ENCODE peak calls at places on chromosomes 11 and 22, in seven cellular contexts. W is mesenchymal stem cell; Y is heart right ventricle; L is CD4-positive, CD25-positive, alpha-beta regulatory T cell; Q is left ventricle myocardium inferior; B is SJSA1; D is right lobe of liver. O is an unnamed sample. For H3K36me3, the result is how much of the 10 kb centered on the place peaks cover.

GRCh38 chr11:109914038-109914437 is 179.2 kb upstream of the ZC3H12C start:
- DNase-seq in D (no peak), L (no peak), Q (no peak), Y (no peak), B (no peak), W (no peak), O (no peak)

GRCh38 chr11:68942090-68942620 is 38.5 kb downstream of the IGHMBP2 start:
- DNase-seq in L (no peak), D (no peak), W (peak), Y (no peak), Q (no peak), B (no peak), O (no peak)

GRCh38 chr11:64870176-64870892 is 8.1 kb downstream of the EHD1 start:
- DNase-seq in Y (no peak), L (no peak), Q (no peak), D (no peak), B (peak), W (peak), O (no peak)

GRCh38 chr22:30404307-30404706 is 7.5 kb downstream of the SEC14L2 start:
- DNase-seq in D (peak), L (no peak), B (no peak), Q (no peak), W (no peak), Y (no peak), O (no peak)

GRCh38 chr11:12251651-12252560 is 125.5 kb upstream of the PARVA start:
- DNase-seq in Y (no peak), Q (no peak), B (no peak), W (no peak), D (no peak), L (no peak), O (no peak)

GRCh38 chr11:2202071-2202899 is 30.7 kb upstream of the TH start:
- DNase-seq in D (no peak), W (no peak), Y (no peak), L (no peak), Q (peak), B (no peak), O (peak)

GRCh38 chr11:13834463-13834862 is 128.1 kb upstream of the SPON1 start:
- DNase-seq in W (no peak), L (no peak), D (no peak), Q (no peak), B (no peak), Y (no peak), O (no peak)

GRCh38 chr11:2400761-2401435 is 348 bp downstream of the TSSC4 start:
- DNase-seq in D (no peak), W (peak), Q (no peak), L (no peak), Y (no peak), B (no peak), O (no peak)

GRCh38 chr11:120525285-120526085 is 13.9 kb downstream of the GRIK4 start:
- DNase-seq in B (no peak), Y (no peak), L (no peak), W (no peak), Q (no peak), D (no peak), O (no peak)

GRCh38 chr11:40393511-40393910 is 1065.9 kb downstream of the LRRC4C start:
- DNase-seq in Q (no peak), D (no peak), B (no peak), L (no peak), W (no peak), Y (no peak), O (no peak)

GRCh38 chr11:129853508-129854228 is 38.0 kb downstream of the TMEM45B start:
- DNase-seq in Q (no peak), W (peak), B (no peak), D (peak), Y (peak), L (peak), O (peak)

GRCh38 chr22:27135582-27135981 is 478.2 kb downstream of the MIAT start:
- DNase-seq in D (no peak), L (no peak), B (peak), Q (no peak), W (peak), Y (no peak), O (no peak)

GRCh38 chr11:2511421-2512369 is 66.9 kb downstream of the KCNQ1 start:
- DNase-seq in Y (peak), D (peak), W (no peak), B (peak), L (no peak), Q (peak), O (no peak)

GRCh38 chr22:49240472-49240871 is 587.2 kb downstream of the BRD1 start:
- DNase-seq in L (no peak), Q (no peak), Y (no peak), W (no peak), B (no peak), D (no peak), O (peak)

GRCh38 chr11:7416080-7416479 is 69.2 kb upstream of the OLFML1 start:
- DNase-seq in W (no peak), B (no peak), Y (no peak), D (no peak), L (no peak), Q (no peak), O (no peak)

GRCh38 chr11:7548659-7549283 is 35.0 kb downstream of the PPFIBP2 start:
- DNase-seq in W (no peak), D (peak), Q (no peak), Y (no peak), B (no peak), L (no peak), O (no peak)

GRCh38 chr11:5891216-5891800 is 1.7 kb upstream of the OR52E5 start:
- DNase-seq in B (no peak), L (no peak), D (no peak), W (peak), Y (no peak), Q (no peak), O (no peak)

GRCh38 chr11:109019342-109019936 is 354.6 kb downstream of the DDX10 start:
- DNase-seq in L (no peak), Y (no peak), D (no peak), W (no peak), B (no peak), Q (no peak), O (no peak)

GRCh38 chr11:62933775-62934495 is 12.8 kb upstream of the CHRM1 start:
- DNase-seq in Q (no peak), W (no peak), B (no peak), L (no peak), D (no peak), Y (no peak), O (no peak)

GRCh38 chr11:114059984-114060401 is 482 bp downstream of the ZBTB16 start:
- DNase-seq in W (peak), Q (peak), Y (peak), D (no peak), L (no peak), B (no peak), O (no peak)

GRCh38 chr11:86688398-86689179 is 16.2 kb upstream of the ME3 start:
- DNase-seq in W (peak), Y (no peak), Q (no peak), D (no peak), B (peak), L (no peak), O (no peak)

GRCh38 chr11:100823360-100823759 is 136.3 kb downstream of the ARHGAP42 start:
- DNase-seq in D (no peak), Y (no peak), B (no peak), Q (no peak), W (no peak), L (no peak), O (no peak)

GRCh38 chr22:44443641-44444235 is 54.3 kb downstream of the RTL6 start:
- DNase-seq in L (no peak), B (no peak), Q (no peak), W (no peak), Y (no peak), D (peak), O (no peak)

GRCh38 chr11:72235351-72236057 is 8.5 kb downstream of the PHOX2A start:
- DNase-seq in W (no peak), B (no peak), D (peak), Y (no peak), L (no peak), Q (no peak), O (no peak)

GRCh38 chr11:23897453-23898289 is 599.2 kb upstream of the LUZP2 start:
- DNase-seq in Q (no peak), B (peak), D (no peak), Y (no peak), W (peak), L (no peak), O (no peak)

GRCh38 chr11:70614034-70614681 is 215.8 kb downstream of the CTTN start:
- DNase-seq in D (no peak), Q (no peak), L (no peak), Y (no peak), W (no peak), B (no peak), O (no peak)

GRCh38 chr22:45844949-45845613 is 131.9 kb downstream of the WNT7B start:
- DNase-seq in B (peak), D (no peak), Y (no peak), Q (no peak), L (no peak), W (no peak), O (no peak)

GRCh38 chr11:59223611-59224010 is 10.9 kb upstream of the MPEG1 start:
- DNase-seq in Y (no peak), B (no peak), D (no peak), L (no peak), Q (no peak), W (no peak), O (no peak)

GRCh38 chr11:63660972-63661371 is 10.2 kb downstream of the ATL3 start:
- DNase-seq in W (no peak), Q (no peak), L (no peak), Y (no peak), D (no peak), B (no peak), O (no peak)

GRCh38 chr11:123558536-123559315 is 95.7 kb downstream of the SCN3B start:
- DNase-seq in D (no peak), Y (no peak), Q (no peak), B (peak), W (no peak), L (no peak), O (no peak)

GRCh38 chr11:37689951-37690350 is 1091.9 kb upstream of the RAG2 start:
- DNase-seq in D (no peak), Y (no peak), B (no peak), W (no peak), Q (no peak), L (no peak), O (no peak)

GRCh38 chr22:40183029-40183581 is 5.4 kb downstream of the TNRC6B start:
- DNase-seq in Y (no peak), Q (no peak), L (no peak), D (no peak), W (peak), B (peak), O (peak)

GRCh38 chr11:16787035-16787744 is 48.7 kb downstream of the C11orf58 start:
- DNase-seq in Q (no peak), L (no peak), Y (no peak), D (no peak), W (no peak), B (no peak), O (no peak)

GRCh38 chr22:24952837-24953293 is 349 bp downstream of the KIAA1671 start:
- DNase-seq in W (peak), D (peak), Y (peak), B (no peak), L (no peak), Q (peak), O (peak)

GRCh38 chr22:50018608-50019291 is 6.2 kb upstream of the IL17REL start:
- DNase-seq in Y (no peak), W (no peak), L (no peak), Q (no peak), B (no peak), D (no peak), O (no peak)

GRCh38 chr22:44539467-44540063 is 41.5 kb upstream of the RTL6 start:
- DNase-seq in W (no peak), Y (no peak), Q (no peak), D (peak), L (no peak), B (no peak), O (no peak)

GRCh38 chr11:67027483-67027930 is 4.6 kb downstream of the SYT12 start:
- DNase-seq in Q (no peak), W (no peak), D (peak), Y (no peak), L (no peak), B (no peak), O (peak)

GRCh38 chr22:45599836-45600577 is 71.6 kb upstream of the ATXN10 start:
- DNase-seq in D (no peak), W (no peak), L (no peak), Y (no peak), B (no peak), Q (no peak), O (no peak)

DNA sequence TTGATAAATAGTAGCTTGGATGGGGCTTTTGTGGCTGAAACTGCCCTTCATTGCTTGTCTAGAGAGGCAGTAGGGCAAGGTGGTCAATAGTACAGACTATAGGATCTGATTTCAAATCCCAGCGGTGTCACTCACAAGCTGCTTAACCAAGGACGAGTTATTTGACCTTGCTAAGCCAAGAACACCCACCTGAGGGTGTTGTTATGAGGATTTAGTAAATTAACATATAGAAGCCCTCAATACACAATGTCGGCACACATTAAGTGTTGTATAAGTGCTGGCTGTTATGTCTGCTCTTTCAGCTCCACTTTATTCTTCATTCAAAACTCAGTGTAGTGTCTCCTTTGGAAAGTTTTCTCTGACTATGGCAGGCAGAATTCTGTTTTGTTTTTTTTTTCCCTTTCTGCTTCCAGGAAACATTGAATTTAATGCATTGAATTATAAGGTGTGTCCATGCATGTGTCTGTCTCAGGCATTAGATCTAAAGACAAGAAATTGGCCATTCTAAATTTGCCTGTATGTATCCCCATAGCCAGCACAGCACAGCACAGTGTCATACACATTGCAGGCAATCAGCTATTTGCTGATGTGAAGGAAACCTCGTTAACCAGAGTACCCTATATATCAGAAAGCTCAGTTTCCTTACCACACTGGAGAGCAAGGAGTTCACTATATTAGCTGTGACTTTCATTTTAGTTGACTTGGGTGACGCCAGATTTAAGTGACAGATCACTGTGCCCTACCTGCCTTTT is 212.1 kb downstream of the NELL1 start:
- DNase-seq in Q (no peak), B (no peak), Y (no peak), L (no peak), D (no peak), W (no peak), O (no peak)
- H3K27ac ChIP-seq in Q (no peak), B (no peak), Y (no peak), L (no peak), D (no peak), W (no peak), O (no peak)

GRCh38 chr11:43549624-43550023 is 130.9 kb upstream of the HSD17B12 start:
- DNase-seq in L (no peak), B (no peak), Q (no peak), D (no peak), W (no peak), Y (no peak), O (no peak)
- H3K36me3 ChIP-seq in L (under half), B (under half), Q (under half), D (under half), W (under half), Y (under half), O (under half)

GRCh38 chr11:10388096-10388495 is 67.0 kb upstream of the AMPD3 start:
- DNase-seq in Y (no peak), D (no peak), W (no peak), B (no peak), Q (no peak), L (no peak), O (no peak)

GRCh38 chr11:10386861-10387208 is 68.2 kb upstream of the AMPD3 start:
- DNase-seq in Q (no peak), Y (no peak), W (no peak), D (no peak), L (no peak), B (no peak), O (no peak)

GRCh38 chr11:10387209-10388083 is 67.6 kb upstream of the AMPD3 start:
- DNase-seq in B (no peak), D (no peak), W (no peak), Q (peak), L (no peak), Y (no peak), O (no peak)

GRCh38 chr11:10390375-10390774 is 64.7 kb upstream of the AMPD3 start:
- DNase-seq in Q (no peak), D (no peak), L (no peak), B (no peak), W (no peak), Y (no peak), O (peak)

GRCh38 chr11:10388574-10388973 is 66.5 kb upstream of the AMPD3 start:
- DNase-seq in L (no peak), Y (no peak), Q (peak), B (no peak), D (no peak), W (no peak), O (no peak)
- H3K27ac ChIP-seq in L (no peak), Y (no peak), Q (peak), B (no peak), D (no peak), W (no peak), O (peak)

DNA sequence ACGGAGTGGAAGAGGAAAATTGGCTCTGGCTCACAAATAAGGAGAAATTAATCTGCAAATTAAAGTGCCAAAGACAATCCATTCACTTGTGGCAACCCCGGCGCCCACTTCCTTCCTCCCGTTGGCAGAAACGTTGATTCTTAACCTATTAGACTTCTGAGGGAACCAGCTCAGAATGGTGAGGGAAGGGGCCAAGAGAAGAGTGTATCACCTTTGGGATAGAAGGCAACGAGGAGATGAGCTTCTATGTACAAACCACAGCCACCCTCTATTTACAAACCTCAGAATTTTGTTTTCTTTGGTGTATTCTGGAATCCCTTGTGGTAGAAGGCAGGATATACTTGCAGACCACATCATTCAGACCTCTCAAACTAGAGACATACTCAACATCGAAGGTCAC is 1.1 kb downstream of the MB start:
- DNase-seq in Y (no peak), B (no peak), Q (no peak), D (no peak), W (peak), L (no peak), O (no peak)
- H3K36me3 ChIP-seq in Y (under half), B (under half), Q (under half), D (under half), W (under half), L (under half), O (under half)

DNA sequence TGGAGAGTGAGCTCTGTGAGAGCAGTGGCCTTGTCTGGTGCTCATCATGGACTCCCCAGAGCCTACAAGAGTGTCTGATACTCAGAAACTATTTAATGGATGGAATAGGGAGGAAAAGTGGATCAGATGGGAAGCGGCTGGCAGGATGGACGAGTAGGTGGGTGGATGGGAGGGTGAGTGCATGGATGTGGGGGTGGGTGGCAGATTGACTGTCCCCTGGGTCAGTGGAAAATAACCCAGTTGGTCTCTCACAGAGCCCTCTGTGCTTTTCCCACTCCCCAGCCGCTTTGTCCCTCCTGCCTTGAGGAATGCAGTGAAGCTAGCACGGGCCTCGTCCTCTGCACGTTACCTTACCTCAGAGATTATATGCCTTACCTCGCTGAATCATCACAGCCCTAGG is 5.9 kb downstream of the SPI1 start:
- DNase-seq in D (no peak), L (no peak), W (no peak), Y (no peak), Q (no peak), B (no peak), O (no peak)
- H3K27ac ChIP-seq in D (no peak), L (no peak), W (no peak), Y (no peak), Q (no peak), B (no peak), O (no peak)

GRCh38 chr22:17243524-17243923 is 24.3 kb upstream of the ADA2 start:
- DNase-seq in D (no peak), L (no peak), B (no peak), W (no peak), Y (no peak), Q (no peak), O (no peak)
- H3K36me3 ChIP-seq in D (under half), L (under half), B (under half), W (under half), Y (under half), Q (under half), O (under half)

DNA sequence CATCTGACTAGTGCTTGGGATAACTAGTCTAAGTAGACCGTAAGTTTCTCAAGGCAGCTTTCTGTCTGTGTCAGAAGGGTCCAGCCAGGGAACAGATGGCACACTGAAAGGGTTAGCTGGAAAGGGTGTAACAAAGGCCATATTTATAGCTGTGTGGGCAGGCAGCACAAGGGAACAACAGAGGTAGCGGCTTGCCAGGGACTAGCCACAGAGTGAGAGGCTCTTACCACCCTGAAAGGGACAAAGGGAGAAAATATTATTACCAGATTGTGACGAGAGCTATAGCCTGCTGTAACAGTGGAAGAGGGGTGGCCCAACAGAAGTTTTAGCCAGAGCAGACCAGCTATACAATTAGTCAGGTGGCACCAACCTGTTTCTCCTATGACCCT is 129.4 kb downstream of the CCDC34 start:
- DNase-seq in Y (no peak), W (no peak), D (no peak), Q (no peak), L (no peak), B (no peak), O (no peak)
- H3K27ac ChIP-seq in Y (peak), W (no peak), D (no peak), Q (peak), L (no peak), B (peak), O (no peak)

GRCh38 chr22:20763630-20764029 is 10.3 kb upstream of the SERPIND1 start:
- DNase-seq in L (no peak), B (no peak), D (no peak), W (no peak), Y (no peak), Q (no peak), O (no peak)

GRCh38 chr22:20762233-20762796 is 11.6 kb upstream of the SERPIND1 start:
- DNase-seq in W (no peak), D (no peak), Y (no peak), L (no peak), Q (no peak), B (no peak), O (no peak)

GRCh38 chr22:20764053-20764720 is 9.7 kb upstream of the SERPIND1 start:
- DNase-seq in Y (no peak), L (no peak), Q (no peak), B (no peak), D (no peak), W (no peak), O (no peak)

GRCh38 chr22:20760084-20760483 is 13.8 kb upstream of the SERPIND1 start:
- DNase-seq in Y (no peak), L (no peak), B (no peak), D (no peak), W (no peak), Q (no peak), O (no peak)

GRCh38 chr22:20761536-20761935 is 12.4 kb upstream of the SERPIND1 start:
- DNase-seq in B (no peak), W (no peak), Y (no peak), D (no peak), Q (no peak), L (no peak), O (no peak)
- H3K36me3 ChIP-seq in B (under half), W (half or more), Y (half or more), D (under half), Q (half or more), L (half or more), O (under half)